ENCODE peak calls at places on chromosomes 5 and 9, in four cellular contexts. F is sigmoid colon, E is IMR-90, O is ovary. M is an unnamed sample.

GRCh38 chr9:129071526-129072131 is 9.3 kb upstream of the DOLPP1 start:
- DNase-seq in F (no peak), E (no peak), O (no peak), M (no peak)

GRCh38 chr5:113140837-113141661 is 164.5 kb downstream of the DCP2 start:
- DNase-seq in F (peak; percentile 79), E (peak; percentile 94), O (no peak), M (no peak)

GRCh38 chr9:129333613-129333960 is 155.5 kb upstream of the IER5L start:
- DNase-seq in F (no peak), E (no peak), O (no peak), M (peak; percentile 48)

GRCh38 chr5:85293139-85293785 is 908.6 kb upstream of the EDIL3 start:
- DNase-seq in F (no peak), E (peak; percentile 0), O (no peak), M (peak; percentile 31)

GRCh38 chr9:35561468-35562261 is 43.4 kb upstream of the TESK1 start:
- DNase-seq in F (no peak), E (no peak), O (no peak), M (no peak)

GRCh38 chr5:95808686-95809413 is 13.7 kb downstream of the GLRX start:
- DNase-seq in F (peak; percentile 95), E (peak; percentile 52), O (peak; percentile 68), M (peak; percentile 40)

GRCh38 chr5:56215019-56215830 is 17.9 kb downstream of the ANKRD55 start:
- DNase-seq in F (no peak), E (no peak), O (no peak), M (no peak)

GRCh38 chr9:127090341-127090985 is 32.0 kb downstream of the ANGPTL2 start:
- DNase-seq in F (peak; percentile 63), E (no peak), O (no peak), M (no peak)

GRCh38 chr9:129620669-129621295 is at the start of gene C9orf50:
- DNase-seq in F (no peak), E (no peak), O (no peak), M (no peak)

GRCh38 chr5:55324815-55325418 is 17.1 kb downstream of the MTREX start:
- DNase-seq in F (no peak), E (peak; percentile 58), O (no peak), M (no peak)

GRCh38 chr9:33452828-33453271 is 5.5 kb upstream of the AQP3 start:
- DNase-seq in F (no peak), E (peak; percentile 84), O (no peak), M (peak; percentile 68)

GRCh38 chr9:1238407-1238806 is 188.2 kb downstream of the DMRT2 start:
- DNase-seq in F (no peak), E (no peak), O (no peak), M (no peak)

GRCh38 chr9:5773324-5773999 is 59.5 kb downstream of the ERMP1 start:
- DNase-seq in F (no peak), E (no peak), O (no peak), M (no peak)

GRCh38 chr5:44401611-44402010 is 12.4 kb upstream of the FGF10 start:
- DNase-seq in F (no peak), E (no peak), O (no peak), M (no peak)

GRCh38 chr9:137308102-137308619 is 6.1 kb upstream of the NRARP start:
- DNase-seq in F (no peak), E (no peak), O (no peak), M (peak; percentile 22)

GRCh38 chr9:92655896-92656536 is 13.9 kb downstream of the IPPK start:
- DNase-seq in F (no peak), E (no peak), O (peak; percentile 7), M (no peak)

GRCh38 chr5:139592289-139592688 is 31.1 kb downstream of the UBE2D2 start:
- DNase-seq in F (no peak), E (no peak), O (no peak), M (no peak)

GRCh38 chr5:42250-42649 is 49.7 kb upstream of the PLEKHG4B start:
- DNase-seq in F (no peak), E (peak; percentile 4), O (no peak), M (peak; percentile 48)

GRCh38 chr9:126565336-126566128 is 48.2 kb upstream of the LMX1B start:
- DNase-seq in F (no peak), E (no peak), O (no peak), M (no peak)

GRCh38 chr5:176660860-176661641 is 13.8 kb downstream of the TSPAN17 start:
- DNase-seq in F (peak; percentile 83), E (peak; percentile 62), O (peak; percentile 79), M (peak; percentile 74)

GRCh38 chr5:149118463-149118862 is 22.8 kb upstream of the ABLIM3 start:
- DNase-seq in F (no peak), E (peak; percentile 21), O (no peak), M (no peak)

GRCh38 chr9:72361227-72361626 is 3.8 kb downstream of the ZFAND5 start:
- DNase-seq in F (no peak), E (no peak), O (no peak), M (no peak)

GRCh38 chr9:15416880-15417279 is 5.8 kb upstream of the SNAPC3 start:
- DNase-seq in F (no peak), E (peak; percentile 65), O (no peak), M (peak; percentile 47)

GRCh38 chr9:136220017-136220729 is 15.2 kb upstream of the LHX3 start:
- DNase-seq in F (no peak), E (peak; percentile 55), O (no peak), M (no peak)

GRCh38 chr5:64594601-64595518 is 89.0 kb downstream of the RGS7BP start:
- DNase-seq in F (no peak), E (no peak), O (peak; percentile 16), M (no peak)

GRCh38 chr9:86046930-86047341 is 52.4 kb downstream of the GOLM1 start:
- DNase-seq in F (no peak), E (no peak), O (no peak), M (no peak)

GRCh38 chr9:94139672-94140417 is 55.6 kb downstream of the PTPDC1 start:
- DNase-seq in F (peak; percentile 96), E (peak; percentile 96), O (peak; percentile 92), M (peak; percentile 66)

GRCh38 chr9:17318821-17319320 is 184.0 kb downstream of the CNTLN start:
- DNase-seq in F (no peak), E (peak; percentile 27), O (no peak), M (no peak)

GRCh38 chr9:17578911-17579793 is at the start of gene SH3GL2:
- DNase-seq in F (no peak), E (peak; percentile 4), O (no peak), M (peak; percentile 69)

GRCh38 chr5:179110528-179110927 is 50.4 kb downstream of the ZNF354C start:
- DNase-seq in F (no peak), E (no peak), O (no peak), M (no peak)

GRCh38 chr9:103319979-103320378 is 324.8 kb downstream of the CYLC2 start:
- DNase-seq in F (no peak), E (no peak), O (no peak), M (no peak)

GRCh38 chr9:121201045-121201737 is 478 bp downstream of the RAB14 start:
- DNase-seq in F (peak; percentile 71), E (no peak), O (no peak), M (peak; percentile 40)

GRCh38 chr9:137423001-137423809 is at the start of the genes EXD3 and NOXA1:
- DNase-seq in F (peak; percentile 96), E (peak; percentile 88), O (peak; percentile 98), M (peak; percentile 93)

GRCh38 chr9:111298831-111299603 is 31.0 kb downstream of the OR2K2 start:
- DNase-seq in F (peak; percentile 85), E (peak; percentile 81), O (no peak), M (peak; percentile 32)

GRCh38 chr9:80072406-80072805 is 500.6 kb downstream of the TLE4 start:
- DNase-seq in F (no peak), E (no peak), O (no peak), M (no peak)

GRCh38 chr5:54867310-54867944 is 118.0 kb downstream of the ESM1 start:
- DNase-seq in F (no peak), E (peak; percentile 75), O (no peak), M (no peak)

GRCh38 chr5:78638973-78639669 is 9.5 kb downstream of the LHFPL2 start:
- DNase-seq in F (no peak), E (no peak), O (no peak), M (no peak)

GRCh38 chr5:78639811-78640210 is 8.8 kb downstream of the LHFPL2 start:
- DNase-seq in F (no peak), E (no peak), O (no peak), M (no peak)

GRCh38 chr5:78637468-78637867 is 11.1 kb downstream of the LHFPL2 start:
- DNase-seq in F (no peak), E (no peak), O (no peak), M (no peak)

GRCh38 chr5:78636682-78637081 is 11.9 kb downstream of the LHFPL2 start:
- DNase-seq in F (no peak), E (no peak), O (no peak), M (no peak)

DNA sequence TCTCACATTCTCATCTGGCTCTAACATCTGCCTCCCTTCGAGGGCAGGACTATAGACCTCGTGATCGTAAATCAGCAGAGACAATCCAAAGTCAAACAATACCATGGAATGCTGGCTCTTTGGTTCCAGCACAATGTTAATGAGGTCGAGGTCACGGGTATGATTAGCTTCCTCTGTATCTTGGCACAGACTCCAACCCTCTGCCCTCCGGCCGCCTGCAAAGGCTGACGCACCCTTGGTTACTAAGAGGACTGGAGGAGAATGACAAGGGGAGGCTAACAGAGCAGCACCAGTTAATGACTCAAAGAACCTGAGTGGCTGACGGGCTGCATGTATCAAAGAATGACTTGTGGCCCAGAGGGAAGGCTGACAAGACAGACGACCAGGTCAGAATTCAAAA is 10.1 kb downstream of the LHFPL2 start:
- DNase-seq in F (peak; percentile 77), E (peak; percentile 92), O (peak; percentile 47), M (peak; percentile 90)
- H3K4me1 ChIP-seq in F (no peaks in the 10 kb centered on the region), E (peaks cover 36% of the 10 kb centered on the region), O (peaks cover 23% of the 10 kb centered on the region), M (peaks cover 53% of the 10 kb centered on the region)

GRCh38 chr9:133135193-133135745 is 14.2 kb upstream of the RALGDS start:
- DNase-seq in F (peak; percentile 83), E (peak; percentile 86), O (peak; percentile 68), M (peak; percentile 84)
- H3K4me3 ChIP-seq in F (no peak overlapping the region), E (no peak overlapping the region), O (no peak overlapping the region), M (no peak overlapping the region)

GRCh38 chr5:6724321-6724929 is 11.2 kb downstream of the TENT4A start:
- DNase-seq in F (no peak), E (no peak), O (no peak), M (no peak)
- H3K4me1 ChIP-seq in F (no peaks in the 10 kb centered on the region), E (peaks cover 52% of the 10 kb centered on the region), O (peaks cover 30% of the 10 kb centered on the region), M (peaks cover 43% of the 10 kb centered on the region)

GRCh38 chr9:119963258-119963797 is 594.1 kb upstream of the BRINP1 start:
- DNase-seq in F (no peak), E (peak; percentile 78), O (no peak), M (peak; percentile 43)
- H3K4me3 ChIP-seq in F (no peak overlapping the region), E (no peak overlapping the region), O (no peak overlapping the region), M (no peak overlapping the region)

M was measured in body of pancreas.